ENCODE peak calls at places on chromosomes 1 and 21, in ten cellular contexts. Q is CD8-positive, alpha-beta T cell; A is adrenal gland; I is brain microvascular endothelial cell; Z is cardiac fibroblast; P is PC-9; L is transverse colon; U is cardiac muscle cell; B is lung; F is fibroblast of pulmonary artery. N is an unnamed sample.

GRCh38 chr1:87754036-87754603 is 425.4 kb downstream of the LMO4 start:
- DNase-seq in Q (no peak), A (no peak), I (no peak), Z (no peak), P (no peak), L (no peak), U (no peak), B (no peak), F (no peak), N (no peak)

GRCh38 chr1:236692722-236693121 is 6.4 kb downstream of the ACTN2 start:
- DNase-seq in Q (no peak), A (no peak), I (no peak), Z (no peak), P (no peak), L (no peak), U (no peak), B (no peak), F (no peak), N (no peak)

GRCh38 chr21:45266518-45267389 is 20.9 kb downstream of the POFUT2 start:
- DNase-seq in Q (peak), A (no peak), I (peak), Z (no peak), P (no peak), L (no peak), U (no peak), B (no peak), F (no peak), N (peak)

GRCh38 chr1:199859525-199859924 is 168.0 kb upstream of the NR5A2 start:
- DNase-seq in Q (no peak), A (no peak), I (peak), Z (peak), P (peak), L (no peak), U (peak), B (no peak), F (peak), N (no peak)

GRCh38 chr21:29130234-29130993 is at the start of gene MAP3K7CL:
- DNase-seq in Q (no peak), A (peak), I (peak), Z (peak), P (no peak), L (peak), U (peak), B (peak), F (peak), N (peak)

GRCh38 chr1:71054281-71054731 is 6.7 kb upstream of the PTGER3 start:
- DNase-seq in Q (no peak), A (no peak), I (no peak), Z (no peak), P (no peak), L (no peak), U (no peak), B (no peak), F (no peak), N (no peak)

GRCh38 chr1:112702420-112703261 is 4.3 kb downstream of the RHOC start:
- DNase-seq in Q (no peak), A (no peak), I (no peak), Z (no peak), P (no peak), L (no peak), U (no peak), B (no peak), F (no peak), N (no peak)

GRCh38 chr1:59570524-59570923 is 244.2 kb upstream of the HOOK1 start:
- DNase-seq in Q (peak), A (no peak), I (peak), Z (peak), P (no peak), L (peak), U (peak), B (no peak), F (peak), N (no peak)

GRCh38 chr1:230375149-230375548 is 51.0 kb downstream of the PGBD5 start:
- DNase-seq in Q (no peak), A (no peak), I (no peak), Z (no peak), P (no peak), L (no peak), U (no peak), B (no peak), F (no peak), N (no peak)

GRCh38 chr1:214473392-214473791 is 78.0 kb downstream of the PTPN14 start:
- DNase-seq in Q (no peak), A (no peak), I (no peak), Z (peak), P (no peak), L (no peak), U (peak), B (no peak), F (peak), N (no peak)

GRCh38 chr1:169001353-169001752 is 105.1 kb upstream of the ATP1B1 start:
- DNase-seq in Q (no peak), A (no peak), I (no peak), Z (no peak), P (no peak), L (no peak), U (no peak), B (no peak), F (no peak), N (no peak)

GRCh38 chr1:53616927-53617326 is 122.0 kb downstream of the GLIS1 start:
- DNase-seq in Q (peak), A (peak), I (no peak), Z (no peak), P (no peak), L (no peak), U (no peak), B (no peak), F (no peak), N (no peak)

GRCh38 chr1:53616511-53616910 is 122.5 kb downstream of the GLIS1 start:
- DNase-seq in Q (peak), A (no peak), I (no peak), Z (no peak), P (no peak), L (no peak), U (no peak), B (no peak), F (no peak), N (no peak)

GRCh38 chr1:53615101-53615500 is 123.9 kb downstream of the GLIS1 start:
- DNase-seq in Q (peak), A (no peak), I (no peak), Z (no peak), P (no peak), L (no peak), U (no peak), B (no peak), F (no peak), N (no peak)

GRCh38 chr1:53617382-53618217 is 121.4 kb downstream of the GLIS1 start:
- DNase-seq in Q (peak), A (peak), I (no peak), Z (no peak), P (no peak), L (no peak), U (no peak), B (no peak), F (peak), N (no peak)

GRCh38 chr1:53614231-53615021 is 124.5 kb downstream of the GLIS1 start:
- DNase-seq in Q (peak), A (peak), I (no peak), Z (no peak), P (no peak), L (peak), U (no peak), B (no peak), F (no peak), N (peak)
- TF ChIP-seq CTCF in Q (no peak), A (no peak), I (no peak), Z (no peak), P (no peak), L (no peak), U (no peak), B (no peak), F (no peak), N (no peak)

GRCh38 chr1:996851-997727 is 2.8 kb downstream of the HES4 start:
- DNase-seq in Q (no peak), A (no peak), I (no peak), Z (no peak), P (no peak), L (no peak), U (no peak), B (no peak), F (no peak), N (no peak)
- H3K4me3 ChIP-seq in Q (no peak), A (no peak), I (no peak), Z (no peak), P (no peak), L (no peak), U (no peak), B (no peak), F (no peak), N (no peak)

DNA sequence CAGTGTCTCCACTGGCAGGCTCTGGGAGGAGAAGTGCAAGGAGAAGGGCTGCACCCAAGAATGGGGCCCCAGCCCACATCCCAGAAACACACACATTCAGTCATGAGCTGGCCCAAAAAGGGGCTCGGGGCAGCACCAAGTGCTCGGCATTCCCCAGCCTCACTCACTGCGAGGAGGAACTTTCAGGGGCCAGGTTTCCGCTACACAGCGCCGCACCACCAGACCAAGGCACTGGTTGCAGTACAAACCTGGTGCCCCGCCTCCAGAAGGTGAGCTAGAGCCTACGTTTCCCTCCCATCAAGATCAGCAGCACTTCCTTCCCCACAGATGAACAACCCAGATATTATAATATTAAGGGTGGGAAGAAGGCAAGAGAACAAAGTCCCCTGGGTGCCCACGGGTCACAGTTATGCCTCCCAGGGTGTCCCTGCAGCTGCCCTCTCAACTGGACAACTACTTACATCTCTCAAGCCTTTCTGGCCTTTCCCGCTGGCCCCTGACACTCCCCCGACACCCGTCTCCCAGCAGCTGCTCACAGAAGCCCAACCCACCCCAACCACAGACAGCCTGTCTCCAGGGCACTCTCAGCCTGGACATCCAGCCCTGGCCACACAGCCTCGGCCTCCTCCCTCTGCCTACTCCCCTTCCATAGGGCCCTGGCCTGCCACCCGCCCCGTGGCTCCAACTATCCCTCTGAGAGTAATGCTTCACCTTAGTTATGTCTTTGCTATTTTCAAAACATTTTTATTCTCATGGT is 3.8 kb downstream of the PBXIP1 start:
- DNase-seq in Q (peak), A (no peak), I (no peak), Z (no peak), P (no peak), L (peak), U (no peak), B (no peak), F (no peak), N (no peak)
- TF ChIP-seq CTCF in Q (no peak), A (no peak), I (no peak), Z (no peak), P (no peak), L (no peak), U (no peak), B (no peak), F (no peak), N (no peak)

GRCh38 chr1:17071794-17072193 is 18.0 kb upstream of the SDHB start:
- DNase-seq in Q (no peak), A (no peak), I (no peak), Z (no peak), P (no peak), L (no peak), U (no peak), B (no peak), F (no peak), N (no peak)
- H3K4me3 ChIP-seq in Q (no peak), A (no peak), I (no peak), Z (no peak), P (no peak), L (no peak), U (no peak), B (no peak), F (no peak), N (no peak)

GRCh38 chr1:244318512-244318911 is 133.2 kb downstream of the ADSS2 start:
- DNase-seq in Q (no peak), A (no peak), I (no peak), Z (no peak), P (no peak), L (no peak), U (no peak), B (peak), F (no peak), N (no peak)
- TF ChIP-seq CTCF in Q (no peak), A (no peak), I (no peak), Z (no peak), P (no peak), L (no peak), U (no peak), B (no peak), F (no peak), N (no peak)

DNA sequence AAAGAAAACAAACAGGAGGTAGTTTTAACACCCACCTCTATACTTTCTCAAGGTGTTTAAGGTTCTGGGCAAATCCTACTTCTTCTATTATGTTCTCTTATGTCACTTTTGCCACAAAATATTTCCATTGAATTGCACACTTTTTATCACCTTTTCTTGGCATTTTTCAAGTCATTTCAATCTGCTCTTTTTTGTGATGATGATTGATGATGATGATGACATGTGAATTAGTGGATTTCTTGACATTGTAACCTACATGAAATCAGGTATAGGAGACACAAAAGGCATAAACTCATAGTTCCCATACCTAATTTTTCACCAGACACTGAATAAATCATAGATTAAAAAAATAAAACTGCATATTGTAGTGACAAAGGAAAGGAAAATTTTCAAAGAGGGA is 4.2 kb downstream of the PTPRC start:
- DNase-seq in Q (no peak), A (no peak), I (no peak), Z (no peak), P (no peak), L (no peak), U (no peak), B (no peak), F (no peak), N (no peak)
- H3K4me3 ChIP-seq in Q (peak), A (no peak), I (no peak), Z (no peak), P (no peak), L (peak), U (no peak), B (no peak), F (no peak), N (no peak)

GRCh38 chr1:44819594-44820327 is 11.4 kb downstream of the BTBD19 start:
- DNase-seq in Q (peak), A (peak), I (peak), Z (peak), P (peak), L (peak), U (peak), B (peak), F (peak), N (peak)
- TF ChIP-seq CTCF in Q (no peak), A (peak), I (peak), Z (no peak), P (no peak), L (no peak), U (peak), B (no peak), F (no peak), N (no peak)